ENCODE peak calls at places on chromosomes 4 and X, in four cellular contexts. T is substantia nigra; R is foreskin fibroblast; E is activated CD4-positive, alpha-beta T cell treated with anti-CD3 and anti-CD28 coated beads, Interleukin-2, amount 10 ng/mL, durations not matched to agents 7 days and 5 days. B is an unnamed sample.

GRCh38 chr4:83603130-83603529 is 67.2 kb downstream of the GPAT3 start:
- DNase-seq in T (no peak), E (no peak), R (no peak), B (no peak)

GRCh38 chr4:43048570-43048969 is 156.1 kb downstream of the GRXCR1 start:
- DNase-seq in R (no peak), E (no peak), T (no peak), B (no peak)

GRCh38 chr4:21835712-21836111 is 112.9 kb downstream of the KCNIP4 start:
- DNase-seq in R (no peak), E (no peak), T (no peak), B (peak; percentile 38)

GRCh38 chrX:130771648-130772312 is 131.2 kb downstream of the ENOX2 start:
- DNase-seq in R (no peak), T (no peak), E (no peak), B (no peak)

GRCh38 chrX:33855251-33855650 is 276.9 kb downstream of the FAM47A start:
- DNase-seq in R (no peak), T (no peak), E (no peak), B (no peak)

GRCh38 chr4:86302242-86302641 is 57.6 kb downstream of the MAPK10 start:
- DNase-seq in T (no peak), R (no peak), E (no peak), B (no peak)

GRCh38 chr4:53994382-53994781 is 70.0 kb downstream of the CHIC2 start:
- DNase-seq in E (no peak), T (no peak), R (no peak), B (no peak)

GRCh38 chr4:10188400-10189004 is 71.9 kb upstream of the WDR1 start:
- DNase-seq in T (no peak), R (no peak), E (no peak), B (no peak)

GRCh38 chr4:72394264-72394663 is 174.8 kb downstream of the ADAMTS3 start:
- DNase-seq in R (no peak), E (no peak), T (no peak), B (no peak)

GRCh38 chr4:85423414-85423813 is 51.5 kb upstream of the ARHGAP24 start:
- DNase-seq in E (no peak), T (no peak), R (no peak), B (peak; percentile 13)

GRCh38 chr4:103996637-103997036 is 276.9 kb upstream of the TACR3 start:
- DNase-seq in T (no peak), E (no peak), R (no peak), B (peak; percentile 80)

GRCh38 chr4:113810906-113811305 is 49.4 kb upstream of the CAMK2D start:
- DNase-seq in E (no peak), R (peak; percentile 56), T (no peak), B (peak; percentile 48)

GRCh38 chrX:115896362-115896761 is 274.2 kb upstream of the AGTR2 start:
- DNase-seq in R (no peak), E (no peak), T (no peak), B (no peak)

GRCh38 chr4:159145318-159146006 is 42.6 kb downstream of the RAPGEF2 start:
- DNase-seq in E (no peak), T (no peak), R (no peak), B (no peak)

GRCh38 chr4:153212755-153213154 is 8.5 kb downstream of the TRIM2 start:
- DNase-seq in T (no peak), R (peak; percentile 23), E (no peak), B (no peak)

GRCh38 chr4:142396279-142396678 is 449.8 kb downstream of the INPP4B start:
- DNase-seq in R (peak; percentile 56), T (no peak), E (no peak), B (peak; percentile 58)

GRCh38 chr4:10740227-10740626 is 55.7 kb upstream of the CLNK start:
- DNase-seq in T (no peak), E (no peak), R (no peak), B (no peak)

GRCh38 chr4:153154010-153154975 is 50.0 kb upstream of the TRIM2 start:
- DNase-seq in E (peak; percentile 17), R (peak; percentile 43), T (no peak), B (peak; percentile 30)

GRCh38 chr4:3041192-3042142 is 32.9 kb downstream of the HTT-AS start:
- DNase-seq in E (peak; percentile 58), R (peak; percentile 41), T (no peak), B (peak; percentile 17)

GRCh38 chr4:7979652-7979968 is 39.9 kb upstream of the AFAP1 start:
- DNase-seq in E (no peak), T (no peak), R (no peak), B (no peak)

GRCh38 chr4:30717208-30718020 is 2.8 kb upstream of the PCDH7 start:
- DNase-seq in T (no peak), R (peak; percentile 51), E (peak; percentile 30), B (peak; percentile 65)